ENCODE peak calls at places on chromosomes 5 and 9, in ten cellular contexts. E, I, N, G, A, F, C, Z, S and H are unnamed samples.

GRCh38 chr9:33133186-33133585 is 34.0 kb downstream of the B4GALT1 start:
- DNase-seq in E (peak; percentile 52), I (peak; percentile 59), N (no peak), G (no peak), A (peak; percentile 36), F (no peak), C (no peak), Z (no peak), S (no peak), H (no peak)

GRCh38 chr5:124461110-124461509 is 285.3 kb downstream of the ZNF608 start:
- DNase-seq in E (no peak), I (no peak), N (no peak), G (no peak), A (no peak), F (no peak), C (no peak), Z (no peak), S (no peak), H (no peak)

GRCh38 chr5:172370648-172371248 is 83.6 kb downstream of the SH3PXD2B start:
- DNase-seq in E (no peak), I (no peak), N (peak; percentile 76), G (peak; percentile 37), A (no peak), F (peak; percentile 35), C (no peak), Z (no peak), S (no peak), H (no peak)

GRCh38 chr5:81524015-81524414 is 130.1 kb upstream of the ACOT12 start:
- DNase-seq in E (no peak), I (no peak), N (no peak), G (no peak), A (no peak), F (no peak), C (no peak), Z (no peak), S (no peak), H (no peak)

GRCh38 chr5:176784218-176785165 is 25.9 kb upstream of the UNC5A start:
- DNase-seq in E (no peak), I (peak; percentile 39), N (peak; percentile 64), G (no peak), A (peak; percentile 63), F (peak; percentile 74), C (no peak), Z (no peak), S (peak; percentile 35), H (no peak)

GRCh38 chr5:57035955-57036354 is 84.0 kb upstream of the MIER3 start:
- DNase-seq in E (no peak), I (no peak), N (no peak), G (no peak), A (no peak), F (no peak), C (no peak), Z (no peak), S (no peak), H (peak; percentile 12)

GRCh38 chr9:84670106-84670800 is 724 bp downstream of the NTRK2 start:
- DNase-seq in E (peak; percentile 69), I (no peak), N (peak; percentile 75), G (no peak), A (peak; percentile 72), F (no peak), C (no peak), Z (no peak), S (no peak), H (no peak)

GRCh38 chr9:21715408-21715807 is 87.0 kb upstream of the MTAP start:
- DNase-seq in E (no peak), I (no peak), N (no peak), G (no peak), A (no peak), F (no peak), C (no peak), Z (no peak), S (no peak), H (no peak)

GRCh38 chr5:170387775-170388174 is 1.4 kb downstream of the KCNMB1 start:
- DNase-seq in E (no peak), I (no peak), N (no peak), G (no peak), A (no peak), F (no peak), C (no peak), Z (no peak), S (no peak), H (no peak)
- TF ChIP-seq CTCF in E (no peak), I (no peak), N (no peak), G (no peak), A (no peak), F (no peak), C (no peak), Z (no peak), S (no peak), H (no peak)

GRCh38 chr5:104345513-104345823 is 782.9 kb upstream of the NUDT12 start:
- DNase-seq in E (no peak), I (no peak), N (no peak), G (no peak), A (no peak), F (no peak), C (no peak), Z (no peak), S (no peak), H (no peak)

GRCh38 chr5:104347119-104347708 is 784.6 kb upstream of the NUDT12 start:
- DNase-seq in E (no peak), I (no peak), N (no peak), G (no peak), A (no peak), F (peak; percentile 59), C (no peak), Z (no peak), S (no peak), H (no peak)

GRCh38 chr5:104344809-104345512 is 782.4 kb upstream of the NUDT12 start:
- DNase-seq in E (no peak), I (no peak), N (no peak), G (no peak), A (no peak), F (peak; percentile 80), C (no peak), Z (no peak), S (no peak), H (no peak)
- TF ChIP-seq POLR2AphosphoS5 in E (no peak), I (no peak), N (no peak), G (no peak), A (no peak), F (no peak), C (no peak), Z (no peak), S (no peak), H (no peak)

GRCh38 chr5:96243862-96244261 is 189.2 kb downstream of the PCSK1 start:
- DNase-seq in E (no peak), I (no peak), N (no peak), G (no peak), A (no peak), F (no peak), C (no peak), Z (no peak), S (no peak), H (no peak)

GRCh38 chr5:96245401-96246091 is 187.5 kb downstream of the PCSK1 start:
- DNase-seq in E (no peak), I (no peak), N (no peak), G (no peak), A (no peak), F (no peak), C (no peak), Z (no peak), S (no peak), H (no peak)

GRCh38 chr5:96242536-96242935 is 190.5 kb downstream of the PCSK1 start:
- DNase-seq in E (no peak), I (no peak), N (no peak), G (no peak), A (no peak), F (no peak), C (no peak), Z (no peak), S (no peak), H (no peak)

GRCh38 chr5:96243203-96243602 is 189.8 kb downstream of the PCSK1 start:
- DNase-seq in E (no peak), I (no peak), N (no peak), G (no peak), A (no peak), F (no peak), C (no peak), Z (no peak), S (no peak), H (no peak)

GRCh38 chr5:96244696-96245095 is 188.4 kb downstream of the PCSK1 start:
- DNase-seq in E (no peak), I (no peak), N (no peak), G (no peak), A (no peak), F (no peak), C (no peak), Z (no peak), S (no peak), H (no peak)
- TF ChIP-seq CTCF in E (no peak), I (no peak), N (no peak), G (no peak), A (no peak), F (no peak), C (no peak), Z (no peak), S (no peak), H (no peak)

GRCh38 chr9:137454506-137455360 is 4.4 kb downstream of the NSMF start:
- DNase-seq in E (peak; percentile 79), I (peak; percentile 81), N (no peak), G (peak; percentile 71), A (peak; percentile 84), F (peak; percentile 10), C (no peak), Z (peak; percentile 73), S (no peak), H (no peak)

GRCh38 chr9:137453643-137454081 is 5.5 kb downstream of the NSMF start:
- DNase-seq in E (peak; percentile 88), I (peak; percentile 93), N (peak; percentile 86), G (peak; percentile 82), A (peak; percentile 92), F (peak; percentile 78), C (peak; percentile 75), Z (peak; percentile 85), S (no peak), H (no peak)

GRCh38 chr9:137454145-137454505 is 5.0 kb downstream of the NSMF start:
- DNase-seq in E (peak; percentile 92), I (peak; percentile 88), N (peak; percentile 86), G (peak; percentile 66), A (peak; percentile 92), F (peak; percentile 48), C (no peak), Z (peak; percentile 78), S (no peak), H (no peak)

GRCh38 chr9:137451976-137452760 is 7.0 kb downstream of the NSMF start:
- DNase-seq in E (peak; percentile 65), I (peak; percentile 61), N (no peak), G (no peak), A (peak; percentile 81), F (no peak), C (peak; percentile 94), Z (peak; percentile 11), S (no peak), H (no peak)

DNA sequence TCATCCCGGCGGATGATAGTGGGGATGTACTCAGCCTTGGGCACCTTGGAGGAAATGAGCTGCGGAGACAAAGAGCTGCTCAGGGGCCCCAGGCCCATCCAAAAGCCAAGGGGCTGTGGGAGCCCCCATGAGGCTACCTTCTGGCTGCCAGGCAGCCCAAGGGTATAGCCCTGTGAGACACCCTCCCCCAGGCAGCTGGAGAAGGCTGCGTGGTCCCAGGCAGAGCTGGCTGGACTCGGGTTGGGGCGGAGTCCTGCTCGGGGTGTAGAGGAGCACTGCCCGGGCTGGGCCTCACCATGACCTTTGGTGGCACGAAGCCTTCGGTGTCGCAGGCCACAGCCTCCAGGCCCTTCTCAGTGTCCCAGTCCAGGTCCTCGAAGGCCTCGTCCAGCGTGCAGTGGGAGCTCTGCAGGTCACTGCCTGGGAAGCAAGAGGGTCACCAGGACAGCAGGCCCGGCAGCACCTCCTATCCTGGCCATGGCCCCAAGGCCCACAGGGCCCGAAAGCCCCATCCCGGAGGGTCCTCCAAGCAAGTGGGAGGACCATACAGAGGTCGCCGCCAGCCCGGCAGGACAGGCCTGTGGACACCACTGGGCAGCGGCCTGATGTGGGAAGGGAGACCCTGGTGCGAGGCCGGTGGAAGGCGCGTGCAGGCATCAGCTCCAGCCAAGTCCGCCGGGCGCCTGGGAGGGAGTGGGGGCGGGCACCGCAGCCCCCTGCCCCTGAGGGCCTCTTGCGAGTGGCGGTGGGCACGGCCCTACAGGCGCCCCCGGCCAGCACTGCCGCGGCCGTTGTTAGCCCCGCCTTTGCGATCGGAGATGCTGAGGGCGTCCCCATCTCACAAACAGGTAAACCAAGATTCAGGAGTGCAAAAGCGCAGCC is 6.1 kb downstream of the NSMF start:
- DNase-seq in E (peak; percentile 80), I (peak; percentile 69), N (no peak), G (no peak), A (peak; percentile 90), F (no peak), C (no peak), Z (peak; percentile 23), S (no peak), H (no peak)
- TF ChIP-seq POLR2AphosphoS5 in E (no peak), I (no peak), N (no peak), G (no peak), A (no peak), F (no peak), C (no peak), Z (no peak), S (no peak), H (no peak)